ENCODE peak calls at places on chromosomes 13 and 19, in four cellular contexts. R is caudate nucleus, W is fibroblast of lung, X is transverse colon. C is an unnamed sample.

GRCh38 chr19:47765522-47766358 is 12.8 kb upstream of the SELENOW start:
- DNase-seq in R (peak; percentile 37), W (peak; percentile 39), X (peak; percentile 72), C (peak; percentile 66)

GRCh38 chr19:42032428-42032827 is 37.6 kb downstream of the GRIK5 start:
- DNase-seq in R (no peak), W (no peak), X (no peak), C (peak; percentile 28)

GRCh38 chr19:56838930-56839664 is 1.4 kb downstream of the PEG3 start:
- DNase-seq in R (peak; percentile 98), W (peak; percentile 22), X (peak; percentile 84), C (no peak)

GRCh38 chr13:113881614-113882265 is 17.9 kb upstream of the GAS6 start:
- DNase-seq in R (no peak), W (peak; percentile 57), X (no peak), C (no peak)

GRCh38 chr19:55117063-55117635 is 288 bp downstream of the PPP1R12C start:
- DNase-seq in R (no peak), W (no peak), X (peak; percentile 32), C (peak; percentile 16)

GRCh38 chr13:31072041-31072440 is 89.7 kb downstream of the HSPH1 start:
- DNase-seq in R (no peak), W (peak; percentile 47), X (no peak), C (no peak)

GRCh38 chr19:34448191-34448590 is 20.0 kb downstream of the UBA2 start:
- DNase-seq in R (no peak), W (no peak), X (no peak), C (no peak)

GRCh38 chr19:11479470-11480080 is 1.3 kb downstream of the ELAVL3 start:
- DNase-seq in R (peak; percentile 51), W (peak; percentile 15), X (peak; percentile 26), C (no peak)

GRCh38 chr19:30391554-30392551 is 19.7 kb downstream of the ZNF536 start:
- DNase-seq in R (no peak), W (peak; percentile 12), X (no peak), C (no peak)

GRCh38 chr19:8302357-8302691 is 5.8 kb downstream of the CD320 start:
- DNase-seq in R (no peak), W (no peak), X (no peak), C (no peak)

GRCh38 chr13:20714161-20714560 is 10.7 kb downstream of the IL17D start:
- DNase-seq in R (no peak), W (peak; percentile 63), X (no peak), C (no peak)

GRCh38 chr13:43346427-43346826 is 323.0 kb downstream of the DNAJC15 start:
- DNase-seq in R (no peak), W (peak; percentile 52), X (no peak), C (no peak)

GRCh38 chr19:38667552-38668205 is 20.2 kb downstream of the ACTN4 start:
- DNase-seq in R (no peak), W (peak; percentile 89), X (no peak), C (no peak)

GRCh38 chr13:40318366-40318765 is 348.1 kb downstream of the FOXO1 start:
- DNase-seq in R (peak; percentile 8), W (no peak), X (peak; percentile 20), C (peak; percentile 3)

GRCh38 chr19:1651061-1651547 is 1.3 kb downstream of the TCF3 start:
- DNase-seq in R (no peak), W (peak; percentile 21), X (peak; percentile 70), C (no peak)

GRCh38 chr13:53136554-53136953 is 107.9 kb downstream of the OLFM4 start:
- DNase-seq in R (no peak), W (no peak), X (no peak), C (no peak)

GRCh38 chr13:58884353-58884752 is 1252.8 kb downstream of the PCDH17 start:
- DNase-seq in R (no peak), W (no peak), X (no peak), C (no peak)

GRCh38 chr19:33664744-33665143 is 43.0 kb downstream of the CHST8 start:
- DNase-seq in R (no peak), W (no peak), X (no peak), C (no peak)

GRCh38 chr13:112748947-112749346 is 59.1 kb downstream of the ATP11A start:
- DNase-seq in R (peak; percentile 52), W (peak; percentile 13), X (no peak), C (no peak)

GRCh38 chr13:58573742-58574141 is 942.2 kb downstream of the PCDH17 start:
- DNase-seq in R (no peak), W (no peak), X (no peak), C (no peak)

GRCh38 chr19:35327642-35328041 is 1.3 kb upstream of the CD22 start:
- DNase-seq in R (no peak), W (no peak), X (no peak), C (no peak)

GRCh38 chr13:87792878-87793277 is 121.7 kb downstream of the SLITRK5 start:
- DNase-seq in R (no peak), W (no peak), X (no peak), C (no peak)

GRCh38 chr19:46670874-46671273 is 9.9 kb upstream of the DACT3 start:
- DNase-seq in R (no peak), W (peak; percentile 62), X (no peak), C (no peak)

GRCh38 chr19:19447536-19448237 is 42.2 kb downstream of the GATAD2A start:
- DNase-seq in R (no peak), W (no peak), X (no peak), C (no peak)

GRCh38 chr13:25249001-25249543 is 38.2 kb downstream of the MTMR6 start:
- DNase-seq in R (peak; percentile 37), W (peak; percentile 40), X (no peak), C (no peak)